ENCODE peak calls at places on chromosomes 7 and 10, in six cellular contexts. T, V, E, C, Q and X are unnamed samples.

GRCh38 chr10:4828005-4828404 is 2.0 kb downstream of the AKR1E2 start:
- DNase-seq in V (no peak), E (peak), Q (no peak), C (no peak), T (peak), X (no peak)

GRCh38 chr7:109387530-109387929 is 817.9 kb downstream of the DNAJB9 start:
- DNase-seq in C (no peak), E (no peak), V (peak), Q (no peak), T (no peak), X (no peak)

GRCh38 chr7:55112056-55112455 is 93.2 kb downstream of the EGFR start:
- DNase-seq in T (no peak), V (no peak), C (no peak), E (no peak), Q (no peak), X (no peak)

GRCh38 chr10:72509206-72509799 is 116.6 kb downstream of the MICU1 start:
- DNase-seq in Q (no peak), T (no peak), E (no peak), V (no peak), C (no peak), X (no peak)

GRCh38 chr10:122060250-122060649 is 71.3 kb downstream of the TACC2 start:
- DNase-seq in T (no peak), E (no peak), V (no peak), C (no peak), Q (no peak), X (no peak)

GRCh38 chr7:6658618-6659345 is 21.7 kb downstream of the ZNF316 start:
- DNase-seq in Q (no peak), E (no peak), T (no peak), V (no peak), C (no peak), X (no peak)

GRCh38 chr10:79904671-79905321 is 44.1 kb downstream of the SFTPD start:
- DNase-seq in C (peak), E (no peak), T (peak), V (peak), Q (no peak), X (no peak)

GRCh38 chr10:16146993-16147392 is 286.7 kb upstream of the MINDY3 start:
- DNase-seq in E (no peak), T (no peak), C (no peak), V (no peak), Q (no peak), X (no peak)

GRCh38 chr10:107548301-107548700 is 383.8 kb upstream of the SORCS1 start:
- DNase-seq in V (no peak), Q (no peak), C (peak), T (no peak), E (no peak), X (no peak)

GRCh38 chr10:71357792-71358265 is 38.8 kb downstream of the SLC29A3 start:
- DNase-seq in Q (no peak), C (no peak), E (no peak), T (no peak), V (no peak), X (no peak)

DNA sequence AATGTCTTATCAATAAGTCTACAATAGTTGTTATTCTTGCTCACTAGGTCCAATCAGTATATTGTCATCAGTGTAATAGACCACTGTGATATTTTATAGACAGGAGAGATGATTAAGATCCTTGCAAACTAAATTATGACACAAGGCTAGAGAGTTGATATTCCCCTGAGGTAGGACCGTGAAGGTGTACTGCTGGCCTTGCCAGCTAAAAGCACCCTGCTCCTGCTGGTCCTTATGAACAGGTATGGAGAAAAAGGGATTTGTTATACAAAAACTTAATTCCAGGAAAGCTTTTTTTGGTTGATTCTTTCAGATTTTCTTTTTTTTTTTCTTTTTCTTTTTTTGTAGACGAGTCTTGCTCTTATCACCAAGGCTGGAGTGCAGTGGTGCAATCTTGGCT is 16.8 kb upstream of the TMEM213 start:
- DNase-seq in E (no peak), T (no peak), C (no peak), V (no peak), Q (no peak), X (no peak)
- TF ChIP-seq CTCF in E (no peak), T (no peak), C (no peak), V (no peak), Q (no peak), X (no peak)

GRCh38 chr7:665251-665650 is 61.2 kb upstream of the DNAAF5 start:
- DNase-seq in T (no peak), V (no peak), E (no peak), C (no peak), Q (no peak), X (no peak)

GRCh38 chr7:664402-664775 is 62.1 kb upstream of the DNAAF5 start:
- DNase-seq in E (no peak), V (no peak), Q (no peak), C (no peak), T (no peak), X (no peak)

GRCh38 chr7:668139-668871 is 58.2 kb upstream of the DNAAF5 start:
- DNase-seq in V (peak), Q (no peak), E (peak), T (no peak), C (no peak), X (no peak)

GRCh38 chr7:666454-667292 is 59.8 kb upstream of the DNAAF5 start:
- DNase-seq in E (no peak), Q (no peak), C (no peak), V (peak), T (no peak), X (no peak)

GRCh38 chr7:665751-666453 is 60.6 kb upstream of the DNAAF5 start:
- DNase-seq in C (peak), E (no peak), Q (no peak), V (no peak), T (no peak), X (no peak)
- TF ChIP-seq CTCF in C (peak), E (no peak), Q (no peak), V (no peak), T (no peak), X (no peak)

DNA sequence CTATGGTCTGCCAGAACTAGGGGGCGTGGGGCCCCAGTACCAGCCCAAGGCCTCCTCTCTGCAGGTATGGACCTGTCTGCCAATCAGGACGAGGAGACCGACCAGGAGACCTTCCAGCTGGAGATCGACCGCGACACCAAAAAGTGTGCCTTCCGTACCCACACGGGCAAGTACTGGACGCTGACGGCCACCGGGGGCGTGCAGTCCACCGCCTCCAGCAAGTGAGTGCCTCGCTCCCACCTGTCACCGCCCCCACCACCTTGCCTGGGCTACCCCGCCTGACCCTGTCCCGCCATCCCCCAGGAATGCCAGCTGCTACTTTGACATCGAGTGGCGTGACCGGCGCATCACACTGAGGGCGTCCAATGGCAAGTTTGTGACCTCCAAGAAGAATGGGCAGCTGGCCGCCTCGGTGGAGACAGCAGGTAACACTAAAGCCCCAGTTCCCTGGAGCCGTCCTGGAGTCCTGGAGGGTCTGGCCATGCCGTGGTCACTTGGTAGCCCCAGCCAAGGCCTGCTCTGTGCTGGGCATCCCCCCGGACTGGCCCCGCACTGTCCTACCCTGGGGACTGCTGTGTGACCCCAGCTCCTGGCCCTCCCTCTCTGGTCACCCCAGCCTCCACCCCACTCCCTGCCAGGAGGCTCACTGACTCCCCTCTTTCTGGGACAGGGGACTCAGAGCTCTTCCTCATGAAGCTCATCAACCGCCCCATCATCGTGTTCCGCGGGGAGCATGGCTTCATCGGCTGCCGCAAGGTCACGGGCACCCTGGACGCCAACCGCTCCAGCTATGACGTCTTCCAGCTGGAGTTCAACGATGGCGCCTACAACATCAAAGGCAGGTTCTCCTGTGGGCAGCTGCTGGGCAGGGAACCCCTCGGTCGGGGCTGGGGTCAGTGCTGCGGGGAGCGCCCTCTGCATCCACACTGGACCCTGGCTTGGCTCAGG is 178.0 kb downstream of the RNF216 start:
- DNase-seq in C (peak), T (no peak), V (no peak), Q (no peak), E (no peak), X (no peak)
- TF ChIP-seq CTCF in C (peak), T (no peak), V (no peak), Q (no peak), E (no peak), X (peak)

GRCh38 chr10:590721-591120 is 98.7 kb downstream of the DIP2C start:
- DNase-seq in T (no peak), E (no peak), Q (no peak), C (no peak), V (no peak), X (no peak)
- TF ChIP-seq CTCF in T (no peak), E (no peak), Q (no peak), C (no peak), V (no peak), X (no peak)

GRCh38 chr7:49166441-49166840 is 242.1 kb downstream of the CDC14C start:
- DNase-seq in V (no peak), C (peak), E (no peak), Q (no peak), T (no peak), X (no peak)
- TF ChIP-seq CTCF in V (no peak), C (peak), E (no peak), Q (peak), T (no peak), X (peak)

GRCh38 chr10:61594430-61594829 is 68.3 kb upstream of the CABCOCO1 start:
- DNase-seq in V (no peak), E (no peak), Q (no peak), C (peak), T (no peak), X (no peak)

GRCh38 chr10:61589547-61590243 is 73.0 kb upstream of the CABCOCO1 start:
- DNase-seq in C (no peak), Q (no peak), E (no peak), T (no peak), V (no peak), X (no peak)

GRCh38 chr10:61586829-61587228 is 75.9 kb upstream of the CABCOCO1 start:
- DNase-seq in V (no peak), E (no peak), C (no peak), Q (no peak), T (no peak), X (no peak)

GRCh38 chr10:61588770-61589211 is 73.9 kb upstream of the CABCOCO1 start:
- DNase-seq in C (no peak), Q (no peak), E (no peak), V (no peak), T (no peak), X (no peak)

GRCh38 chr10:61592581-61592980 is 70.1 kb upstream of the CABCOCO1 start:
- DNase-seq in T (no peak), Q (peak), V (no peak), E (no peak), C (peak), X (no peak)
- TF ChIP-seq CTCF in T (no peak), Q (peak), V (no peak), E (no peak), C (peak), X (peak)

DNA sequence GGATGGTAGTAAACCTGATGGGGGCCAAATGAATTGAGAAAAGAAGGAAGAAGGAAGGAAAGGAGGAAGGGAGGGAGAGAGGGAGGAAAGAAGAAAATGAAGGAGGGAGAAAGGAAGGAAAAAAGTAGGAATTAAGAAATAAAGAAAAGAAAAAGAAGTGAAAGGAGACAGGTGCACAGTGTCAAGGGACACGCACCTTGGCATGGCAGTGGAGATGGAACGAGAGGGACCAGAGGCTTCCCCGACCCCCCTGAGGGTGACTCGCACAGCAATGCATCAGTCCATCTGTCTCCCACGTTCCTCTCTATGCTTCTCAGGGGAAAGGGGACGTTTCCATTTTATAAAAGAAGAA is 199.6 kb downstream of the CXCL12 start:
- DNase-seq in Q (no peak), V (no peak), E (no peak), C (no peak), T (no peak), X (no peak)
- TF ChIP-seq CTCF in Q (no peak), V (no peak), E (no peak), C (no peak), T (no peak), X (no peak)